ENCODE peak calls at places on chromosomes 5 and 9, in five cellular contexts. X is ovary, A is endodermal cell, C is A549, F is spleen. G is an unnamed sample.

GRCh38 chr5:82707741-82708140 is 369.5 kb downstream of the TMEM167A start:
- DNase-seq in X (no peak), A (no peak), C (no peak), F (no peak), G (no peak)

GRCh38 chr5:71629950-71630349 is 42.8 kb downstream of the MCCC2 start:
- DNase-seq in X (no peak), A (no peak), C (no peak), F (no peak), G (no peak)

GRCh38 chr5:143051244-143052058 is 281.3 kb downstream of the ARHGAP26 start:
- DNase-seq in X (peak), A (no peak), C (no peak), F (no peak), G (no peak)

GRCh38 chr5:62256161-62257017 is 49.6 kb upstream of the KIF2A start:
- DNase-seq in X (no peak), A (no peak), C (no peak), F (no peak), G (no peak)

GRCh38 chr5:61896811-61897210 is 409.2 kb upstream of the KIF2A start:
- DNase-seq in X (no peak), A (no peak), C (no peak), F (no peak), G (no peak)

GRCh38 chr5:148746826-148747535 is 79.4 kb upstream of the ADRB2 start:
- DNase-seq in X (no peak), A (no peak), C (no peak), F (no peak), G (no peak)

GRCh38 chr9:89154651-89155336 is 23.8 kb downstream of the SHC3 start:
- DNase-seq in X (no peak), A (no peak), C (peak), F (no peak), G (no peak)

GRCh38 chr9:137114613-137115393 is at the start of gene DPP7:
- DNase-seq in X (peak), A (peak), C (peak), F (peak), G (peak)

GRCh38 chr9:129482521-129483466 is 138.1 kb downstream of the C9orf50 start:
- DNase-seq in X (peak), A (peak), C (no peak), F (peak), G (peak)

GRCh38 chr5:95643152-95643551 is 3.4 kb upstream of the RFESD start:
- DNase-seq in X (no peak), A (no peak), C (no peak), F (no peak), G (no peak)

GRCh38 chr9:18362901-18363685 is 110.9 kb upstream of the ADAMTSL1 start:
- DNase-seq in X (no peak), A (no peak), C (no peak), F (no peak), G (no peak)

GRCh38 chr5:27818888-27819287 is 780.5 kb upstream of the CDH9 start:
- DNase-seq in X (no peak), A (no peak), C (no peak), F (no peak), G (no peak)

GRCh38 chr5:156971415-156971814 is 8.4 kb upstream of the TIMD4 start:
- DNase-seq in X (no peak), A (no peak), C (no peak), F (no peak), G (no peak)

GRCh38 chr5:180155331-180155881 is 53.6 kb downstream of the RASGEF1C start:
- DNase-seq in X (no peak), A (no peak), C (no peak), F (no peak), G (peak)

GRCh38 chr9:98222885-98223640 is 30.6 kb upstream of the CORO2A start:
- DNase-seq in X (no peak), A (no peak), C (peak), F (peak), G (no peak)

GRCh38 chr9:131608469-131609115 is 63.3 kb downstream of the PRRT1B start:
- DNase-seq in X (peak), A (peak), C (peak), F (no peak), G (peak)

GRCh38 chr9:21812945-21813568 is 10.6 kb downstream of the MTAP start:
- DNase-seq in X (peak), A (peak), C (no peak), F (peak), G (peak)

GRCh38 chr5:169412858-169413257 is 111.9 kb upstream of the SLIT3 start:
- DNase-seq in X (no peak), A (no peak), C (no peak), F (no peak), G (no peak)

GRCh38 chr9:113566712-113567071 is 103.2 kb downstream of the RGS3 start:
- DNase-seq in X (peak), A (no peak), C (no peak), F (peak), G (no peak)

GRCh38 chr9:114098660-114099522 is at the start of gene KIF12:
- DNase-seq in X (peak), A (peak), C (peak), F (no peak), G (peak)

GRCh38 chr9:21461377-21461776 is 20.7 kb downstream of the IFNE start:
- DNase-seq in X (no peak), A (no peak), C (no peak), F (no peak), G (no peak)

GRCh38 chr5:68215888-68216736 is 556 bp downstream of the PIK3R1 start:
- DNase-seq in X (no peak), A (peak), C (peak), F (peak), G (peak)

GRCh38 chr5:126909856-126910255 is 120.5 kb downstream of the MARCHF3 start:
- DNase-seq in X (no peak), A (no peak), C (no peak), F (no peak), G (no peak)

GRCh38 chr5:136031713-136032112 is 2.9 kb downstream of the TGFBI start:
- DNase-seq in X (no peak), A (peak), C (no peak), F (peak), G (no peak)

GRCh38 chr5:161098516-161098915 is 246.5 kb upstream of the ATP10B start:
- DNase-seq in X (no peak), A (no peak), C (no peak), F (no peak), G (no peak)

GRCh38 chr9:94134629-94135028 is 50.4 kb downstream of the PTPDC1 start:
- DNase-seq in X (no peak), A (no peak), C (no peak), F (no peak), G (no peak)
- H3K4me3 ChIP-seq in X (no peak), A (no peak), C (no peak), F (no peak), G (no peak)

GRCh38 chr9:133888779-133889491 is 103.2 kb downstream of the VAV2 start:
- DNase-seq in X (no peak), A (no peak), C (no peak), F (no peak), G (no peak)

GRCh38 chr9:133888048-133888778 is 103.9 kb downstream of the VAV2 start:
- DNase-seq in X (no peak), A (no peak), C (no peak), F (no peak), G (no peak)

GRCh38 chr9:133891741-133892140 is 100.4 kb downstream of the VAV2 start:
- DNase-seq in X (no peak), A (no peak), C (no peak), F (no peak), G (no peak)

GRCh38 chr9:133890583-133890982 is 101.5 kb downstream of the VAV2 start:
- DNase-seq in X (no peak), A (no peak), C (no peak), F (no peak), G (no peak)

GRCh38 chr9:133889498-133890301 is 102.4 kb downstream of the VAV2 start:
- DNase-seq in X (no peak), A (no peak), C (peak), F (no peak), G (no peak)
- H3K4me3 ChIP-seq in X (no peak), A (no peak), C (no peak), F (no peak), G (no peak)

GRCh38 chr9:110809038-110809595 is 140.5 kb downstream of the MUSK start:
- DNase-seq in X (no peak), A (no peak), C (no peak), F (no peak), G (no peak)
- H3K4me3 ChIP-seq in X (no peak), A (no peak), C (no peak), F (no peak), G (no peak)

GRCh38 chr5:31936699-31937098 is 237.4 kb downstream of the GOLPH3 start:
- DNase-seq in X (no peak), A (no peak), C (no peak), F (no peak), G (no peak)
- H3K4me3 ChIP-seq in X (peak), A (no peak), C (no peak), F (no peak), G (peak)

DNA sequence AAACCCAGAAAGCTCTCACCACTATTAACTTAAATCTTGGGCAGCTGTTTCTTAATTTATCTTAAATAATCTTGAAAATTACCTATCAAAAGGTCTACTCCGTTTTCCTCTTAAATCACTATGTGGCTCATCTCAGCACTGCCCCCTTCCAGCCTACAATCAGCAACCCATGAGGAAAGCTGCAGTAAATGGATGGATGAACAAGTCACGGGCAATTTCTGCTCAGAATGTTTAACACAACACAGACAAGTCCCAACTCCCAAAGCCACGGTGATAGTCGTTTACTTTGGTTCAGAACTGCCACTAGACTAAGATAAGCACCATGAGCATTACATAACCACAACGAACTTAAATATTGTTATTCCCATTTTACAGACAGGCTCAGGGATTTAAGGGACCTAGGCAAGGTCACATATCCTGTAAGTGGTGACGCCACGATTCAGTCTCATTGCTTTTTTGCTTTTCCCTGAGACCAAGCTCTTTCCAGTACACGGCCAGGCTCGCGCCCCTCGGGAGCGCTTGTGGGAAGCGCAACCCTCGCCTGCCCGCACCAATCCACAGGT is 2.0 kb upstream of the SMIM27 start:
- DNase-seq in X (no peak), A (peak), C (peak), F (no peak), G (peak)
- H3K4me3 ChIP-seq in X (peak), A (peak), C (peak), F (peak), G (peak)

GRCh38 chr5:174720612-174721521 is 3.5 kb upstream of the MSX2 start:
- DNase-seq in X (no peak), A (peak), C (no peak), F (no peak), G (no peak)

GRCh38 chr5:174720066-174720611 is 4.2 kb upstream of the MSX2 start:
- DNase-seq in X (no peak), A (peak), C (no peak), F (no peak), G (no peak)

GRCh38 chr5:174722500-174722899 is 1.9 kb upstream of the MSX2 start:
- DNase-seq in X (no peak), A (no peak), C (no peak), F (no peak), G (no peak)

GRCh38 chr5:174723315-174723978 is 935 bp upstream of the MSX2 start:
- DNase-seq in X (no peak), A (peak), C (no peak), F (no peak), G (no peak)

GRCh38 chr5:174721522-174722432 is 2.6 kb upstream of the MSX2 start:
- DNase-seq in X (no peak), A (peak), C (no peak), F (no peak), G (no peak)
- H3K4me3 ChIP-seq in X (no peak), A (peak), C (peak), F (no peak), G (no peak)

DNA sequence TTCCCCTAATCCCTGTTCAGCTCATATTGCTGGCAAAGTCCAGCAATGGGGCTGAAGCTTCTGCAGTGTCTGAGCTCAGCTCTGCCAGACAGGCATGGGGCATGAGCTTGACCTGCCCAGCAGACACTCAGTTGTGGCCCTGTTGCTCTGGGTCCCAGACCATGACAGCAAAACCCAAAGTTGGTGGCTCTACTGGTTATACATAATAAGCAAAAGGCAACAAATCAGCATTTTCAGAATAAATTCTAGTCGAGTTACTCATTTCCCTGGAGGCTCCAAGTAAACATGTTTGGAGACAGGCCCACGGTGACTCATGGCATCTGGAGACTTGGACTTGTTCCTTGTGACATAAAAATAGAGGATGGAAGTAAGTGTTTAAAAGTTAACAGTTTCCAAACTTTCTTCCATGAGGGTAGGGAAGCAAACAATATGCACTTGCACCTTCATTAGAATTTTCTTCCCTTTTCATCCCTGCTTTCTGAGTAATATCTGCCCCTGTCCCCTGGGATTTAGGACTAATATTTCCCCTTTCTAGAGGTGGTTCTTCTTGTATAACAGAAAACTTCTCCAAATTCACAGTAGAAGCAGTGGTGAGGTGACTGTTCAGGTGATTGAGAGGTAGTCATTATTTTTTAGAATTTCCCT is 60.1 kb upstream of the SLC2A8 start:
- DNase-seq in X (peak), A (no peak), C (peak), F (no peak), G (peak)
- H3K4me3 ChIP-seq in X (no peak), A (no peak), C (no peak), F (no peak), G (no peak)

GRCh38 chr5:102294996-102295395 is 1.1 kb downstream of the SLCO4C1 start:
- DNase-seq in X (no peak), A (no peak), C (no peak), F (no peak), G (no peak)
- H3K4me3 ChIP-seq in X (no peak), A (peak), C (no peak), F (no peak), G (no peak)

G was measured in testis.